ENCODE peak calls at places on chromosomes 7 and 10, in ten cellular contexts. N, B, Y, O, I, E, Z, H, P and Q are unnamed samples.

GRCh38 chr7:140564643-140565042 is 76.0 kb downstream of the DENND2A start:
- DNase-seq in N (no peak), B (no peak), Y (no peak), O (no peak), I (no peak), E (no peak), Z (peak), H (no peak), P (no peak), Q (no peak)

GRCh38 chr10:28984431-28984830 is 304.4 kb upstream of the LYZL1 start:
- DNase-seq in N (no peak), B (peak), Y (no peak), O (no peak), I (peak), E (peak), Z (peak), H (no peak), P (peak), Q (peak)

GRCh38 chr10:132110091-132110490 is 44.3 kb downstream of the JAKMIP3 start:
- DNase-seq in N (no peak), B (no peak), Y (no peak), O (no peak), I (no peak), E (no peak), Z (no peak), H (no peak), P (peak), Q (peak)

GRCh38 chr7:46811529-46811928 is 770.4 kb downstream of the TNS3 start:
- DNase-seq in N (no peak), B (no peak), Y (no peak), O (no peak), I (no peak), E (no peak), Z (peak), H (no peak), P (peak), Q (no peak)

GRCh38 chr10:48749254-48749787 is 64.6 kb downstream of the WDFY4 start:
- DNase-seq in N (no peak), B (no peak), Y (no peak), O (no peak), I (no peak), E (no peak), Z (no peak), H (no peak), P (no peak), Q (no peak)

GRCh38 chr7:44994877-44995554 is 5.0 kb upstream of the CCM2 start:
- DNase-seq in N (no peak), B (peak), Y (no peak), O (no peak), I (no peak), E (no peak), Z (no peak), H (no peak), P (no peak), Q (no peak)

GRCh38 chr10:46551701-46552525 is 4.5 kb downstream of the GPRIN2 start:
- DNase-seq in N (no peak), B (no peak), Y (no peak), O (no peak), I (no peak), E (no peak), Z (no peak), H (no peak), P (peak), Q (peak)

GRCh38 chr10:76080991-76081390 is 649.6 kb downstream of the LRMDA start:
- DNase-seq in N (no peak), B (no peak), Y (no peak), O (no peak), I (no peak), E (no peak), Z (peak), H (no peak), P (no peak), Q (no peak)

GRCh38 chr7:101017099-101017777 is 2.6 kb upstream of the MUC17 start:
- DNase-seq in N (peak), B (peak), Y (peak), O (peak), I (peak), E (no peak), Z (peak), H (no peak), P (peak), Q (peak)

GRCh38 chr10:15585303-15585715 is 134.4 kb downstream of the ITGA8 start:
- DNase-seq in N (peak), B (peak), Y (no peak), O (no peak), I (peak), E (peak), Z (no peak), H (no peak), P (peak), Q (peak)

GRCh38 chr10:126012485-126012884 is 116.1 kb downstream of the FANK1 start:
- DNase-seq in N (no peak), B (no peak), Y (no peak), O (no peak), I (no peak), E (no peak), Z (peak), H (no peak), P (no peak), Q (no peak)

GRCh38 chr7:134289423-134289822 is 27.3 kb downstream of the SLC35B4 start:
- DNase-seq in N (no peak), B (no peak), Y (no peak), O (no peak), I (no peak), E (no peak), Z (no peak), H (no peak), P (no peak), Q (no peak)

GRCh38 chr7:123811056-123811455 is 33.9 kb upstream of the HYAL4 start:
- DNase-seq in N (no peak), B (no peak), Y (no peak), O (no peak), I (no peak), E (no peak), Z (no peak), H (no peak), P (no peak), Q (no peak)

GRCh38 chr10:69733791-69734261 is 67.9 kb upstream of the COL13A1 start:
- DNase-seq in N (no peak), B (no peak), Y (no peak), O (no peak), I (no peak), E (no peak), Z (peak), H (no peak), P (no peak), Q (no peak)

GRCh38 chr10:87804939-87805569 is 13.0 kb downstream of the ATAD1 start:
- DNase-seq in N (no peak), B (no peak), Y (no peak), O (no peak), I (no peak), E (no peak), Z (no peak), H (no peak), P (no peak), Q (no peak)

GRCh38 chr10:101143354-101143648 is 12.2 kb downstream of the TLX1 start:
- DNase-seq in N (no peak), B (no peak), Y (no peak), O (no peak), I (no peak), E (no peak), Z (no peak), H (no peak), P (no peak), Q (no peak)

GRCh38 chr7:98641646-98642489 is 24.8 kb downstream of the NPTX2 start:
- DNase-seq in N (no peak), B (peak), Y (peak), O (no peak), I (peak), E (no peak), Z (no peak), H (no peak), P (no peak), Q (no peak)

GRCh38 chr7:131238260-131238940 is 89.3 kb upstream of the MKLN1 start:
- DNase-seq in N (no peak), B (no peak), Y (no peak), O (no peak), I (no peak), E (no peak), Z (peak), H (no peak), P (no peak), Q (no peak)

GRCh38 chr7:144835166-144835611 is 664 bp downstream of the TPK1 start:
- DNase-seq in N (peak), B (peak), Y (no peak), O (peak), I (peak), E (peak), Z (peak), H (no peak), P (peak), Q (peak)

GRCh38 chr7:3117488-3118228 is 74.0 kb upstream of the CARD11 start:
- DNase-seq in N (no peak), B (no peak), Y (no peak), O (no peak), I (peak), E (no peak), Z (no peak), H (no peak), P (no peak), Q (no peak)

GRCh38 chr7:40437936-40438634 is 303.3 kb downstream of the SUGCT start:
- DNase-seq in N (no peak), B (no peak), Y (no peak), O (no peak), I (no peak), E (no peak), Z (peak), H (no peak), P (no peak), Q (no peak)

GRCh38 chr10:123154943-123155505 is 822 bp downstream of the BUB3 start:
- DNase-seq in N (peak), B (peak), Y (no peak), O (no peak), I (peak), E (no peak), Z (peak), H (no peak), P (peak), Q (peak)

GRCh38 chr10:71742301-71743098 is 22.9 kb upstream of the C10orf105 start:
- DNase-seq in N (no peak), B (no peak), Y (no peak), O (no peak), I (peak), E (no peak), Z (no peak), H (no peak), P (no peak), Q (no peak)

GRCh38 chr7:154769527-154769926 is 233.4 kb downstream of the PAXIP1 start:
- DNase-seq in N (no peak), B (no peak), Y (no peak), O (no peak), I (no peak), E (no peak), Z (no peak), H (no peak), P (no peak), Q (no peak)

GRCh38 chr10:43415544-43415943 is 6.6 kb upstream of the HNRNPF start:
- DNase-seq in N (no peak), B (no peak), Y (no peak), O (no peak), I (no peak), E (no peak), Z (no peak), H (no peak), P (no peak), Q (no peak)

GRCh38 chr7:119177863-119178262 is 953.4 kb downstream of the ANKRD7 start:
- DNase-seq in N (no peak), B (no peak), Y (no peak), O (no peak), I (no peak), E (no peak), Z (no peak), H (no peak), P (no peak), Q (no peak)

GRCh38 chr10:77458986-77459590 is 178.5 kb downstream of the KCNMA1 start:
- DNase-seq in N (no peak), B (no peak), Y (no peak), O (no peak), I (peak), E (no peak), Z (no peak), H (no peak), P (no peak), Q (no peak)

GRCh38 chr10:132836832-132837540 is 51.0 kb upstream of the NKX6-2 start:
- DNase-seq in N (peak), B (peak), Y (peak), O (peak), I (peak), E (no peak), Z (no peak), H (no peak), P (no peak), Q (no peak)

GRCh38 chr7:16958724-16959123 is 76.9 kb upstream of the AGR3 start:
- DNase-seq in N (no peak), B (no peak), Y (no peak), O (no peak), I (no peak), E (no peak), Z (no peak), H (no peak), P (no peak), Q (no peak)

GRCh38 chr10:98510412-98510995 is 63.8 kb upstream of the HPS1 start:
- DNase-seq in N (no peak), B (no peak), Y (no peak), O (no peak), I (no peak), E (no peak), Z (no peak), H (no peak), P (no peak), Q (no peak)

GRCh38 chr10:62814901-62815372 is 1.2 kb downstream of the EGR2 start:
- DNase-seq in N (no peak), B (no peak), Y (no peak), O (no peak), I (peak), E (no peak), Z (peak), H (no peak), P (no peak), Q (peak)

GRCh38 chr10:34526186-34526585 is 288.9 kb downstream of the PARD3 start:
- DNase-seq in N (no peak), B (no peak), Y (no peak), O (no peak), I (no peak), E (no peak), Z (peak), H (no peak), P (no peak), Q (no peak)